ENCODE peak calls at places on chromosomes 6 and 20, in four cellular contexts. One of them, this sample, is unnamed.

GRCh38 chr6:27562027-27562410 is 89.1 kb upstream of the ZNF184 start:
- DNase-seq in right lobe of liver: no peak
- DNase-seq in gastrocnemius medialis: no peak
- DNase-seq in sigmoid colon: no peak
- DNase-seq in this sample: no peak

GRCh38 chr6:127058027-127058426 is 60.4 kb upstream of the RSPO3 start:
- DNase-seq in right lobe of liver: no peak
- DNase-seq in gastrocnemius medialis: no peak
- DNase-seq in sigmoid colon: no peak
- DNase-seq in this sample: no peak

GRCh38 chr6:149405823-149406765 is 6.0 kb downstream of the SUMO4 start:
- DNase-seq in right lobe of liver: no peak
- DNase-seq in gastrocnemius medialis: no peak
- DNase-seq in sigmoid colon: no peak
- DNase-seq in this sample: no peak

GRCh38 chr6:28606424-28607391 is 81.0 kb downstream of the GPX5 start:
- DNase-seq in right lobe of liver: no peak
- DNase-seq in gastrocnemius medialis: no peak
- DNase-seq in sigmoid colon: no peak
- DNase-seq in this sample: no peak

GRCh38 chr6:24858154-24858801 is 59.6 kb upstream of the ARMH2 start:
- DNase-seq in right lobe of liver: no peak
- DNase-seq in gastrocnemius medialis: no peak
- DNase-seq in sigmoid colon: no peak
- DNase-seq in this sample: no peak

GRCh38 chr6:146224449-146224848 is 195.6 kb downstream of the GRM1 start:
- DNase-seq in right lobe of liver: no peak
- DNase-seq in gastrocnemius medialis: no peak
- DNase-seq in sigmoid colon: no peak
- DNase-seq in this sample: no peak

GRCh38 chr20:16926626-16927025 is 178.5 kb downstream of the OTOR start:
- DNase-seq in right lobe of liver: no peak
- DNase-seq in gastrocnemius medialis: no peak
- DNase-seq in sigmoid colon: no peak
- DNase-seq in this sample: no peak

GRCh38 chr6:130560231-130560630 is 194.4 kb downstream of the TMEM200A start:
- DNase-seq in right lobe of liver: no peak
- DNase-seq in gastrocnemius medialis: no peak
- DNase-seq in sigmoid colon: no peak
- DNase-seq in this sample: no peak

GRCh38 chr20:58612021-58612700 is 38.9 kb upstream of the STX16 start:
- DNase-seq in right lobe of liver: no peak
- DNase-seq in gastrocnemius medialis: no peak
- DNase-seq in sigmoid colon: no peak
- DNase-seq in this sample: no peak

GRCh38 chr6:136341367-136341766 is 51.7 kb upstream of the BCLAF1 start:
- DNase-seq in right lobe of liver: no peak
- DNase-seq in gastrocnemius medialis: no peak
- DNase-seq in sigmoid colon: no peak
- DNase-seq in this sample: no peak

GRCh38 chr20:9498322-9498721 is 16.1 kb upstream of the LAMP5 start:
- DNase-seq in right lobe of liver: no peak
- DNase-seq in gastrocnemius medialis: no peak
- DNase-seq in sigmoid colon: no peak
- DNase-seq in this sample: no peak

GRCh38 chr6:136788069-136788902 is 4.0 kb downstream of the MAP3K5 start:
- DNase-seq in right lobe of liver: no peak
- DNase-seq in gastrocnemius medialis: no peak
- DNase-seq in sigmoid colon: no peak
- DNase-seq in this sample: no peak

GRCh38 chr20:34111057-34111711 is 859 bp downstream of the EIF2S2 start:
- DNase-seq in right lobe of liver: no peak
- DNase-seq in gastrocnemius medialis: no peak
- DNase-seq in sigmoid colon: peak; percentile 66
- DNase-seq in this sample: no peak

GRCh38 chr6:38283734-38284362 is 355.9 kb downstream of the BTBD9 start:
- DNase-seq in right lobe of liver: no peak
- DNase-seq in gastrocnemius medialis: no peak
- DNase-seq in sigmoid colon: no peak
- DNase-seq in this sample: no peak

GRCh38 chr6:34315780-34316179 is 67.0 kb upstream of the SMIM29 start:
- DNase-seq in right lobe of liver: no peak
- DNase-seq in gastrocnemius medialis: no peak
- DNase-seq in sigmoid colon: no peak
- DNase-seq in this sample: no peak

GRCh38 chr6:150391890-150392289 is 23.1 kb downstream of the IYD start:
- DNase-seq in right lobe of liver: peak; percentile 76
- DNase-seq in gastrocnemius medialis: no peak
- DNase-seq in sigmoid colon: no peak
- DNase-seq in this sample: no peak

GRCh38 chr6:166470029-166470862 is 87.5 kb upstream of the MPC1 start:
- DNase-seq in right lobe of liver: no peak
- DNase-seq in gastrocnemius medialis: no peak
- DNase-seq in sigmoid colon: no peak
- DNase-seq in this sample: no peak

GRCh38 chr6:121382467-121383121 is 48.3 kb upstream of the TBC1D32 start:
- DNase-seq in right lobe of liver: no peak
- DNase-seq in gastrocnemius medialis: no peak
- DNase-seq in sigmoid colon: no peak
- DNase-seq in this sample: no peak

GRCh38 chr20:14335122-14335521 is 2.3 kb downstream of the FLRT3 start:
- DNase-seq in right lobe of liver: no peak
- DNase-seq in gastrocnemius medialis: no peak
- DNase-seq in sigmoid colon: no peak
- DNase-seq in this sample: no peak

GRCh38 chr6:167399599-167399998 is 74.7 kb downstream of the TTLL2 start:
- DNase-seq in right lobe of liver: no peak
- DNase-seq in gastrocnemius medialis: no peak
- DNase-seq in sigmoid colon: no peak
- DNase-seq in this sample: no peak

GRCh38 chr6:31877651-31878161 is 1.1 kb downstream of the SLC44A4 start:
- DNase-seq in right lobe of liver: no peak
- DNase-seq in gastrocnemius medialis: no peak
- DNase-seq in sigmoid colon: peak; percentile 52
- DNase-seq in this sample: no peak

GRCh38 chr6:27541932-27542297 is 69.0 kb upstream of the ZNF184 start:
- DNase-seq in right lobe of liver: no peak
- DNase-seq in gastrocnemius medialis: no peak
- DNase-seq in sigmoid colon: no peak
- DNase-seq in this sample: no peak

GRCh38 chr6:119764927-119765681 is 415.5 kb upstream of the MAN1A1 start:
- DNase-seq in right lobe of liver: no peak
- DNase-seq in gastrocnemius medialis: no peak
- DNase-seq in sigmoid colon: no peak
- DNase-seq in this sample: no peak

GRCh38 chr6:139882234-139882633 is 507.8 kb upstream of the CITED2 start:
- DNase-seq in right lobe of liver: no peak
- DNase-seq in gastrocnemius medialis: no peak
- DNase-seq in sigmoid colon: no peak
- DNase-seq in this sample: no peak

DNA sequence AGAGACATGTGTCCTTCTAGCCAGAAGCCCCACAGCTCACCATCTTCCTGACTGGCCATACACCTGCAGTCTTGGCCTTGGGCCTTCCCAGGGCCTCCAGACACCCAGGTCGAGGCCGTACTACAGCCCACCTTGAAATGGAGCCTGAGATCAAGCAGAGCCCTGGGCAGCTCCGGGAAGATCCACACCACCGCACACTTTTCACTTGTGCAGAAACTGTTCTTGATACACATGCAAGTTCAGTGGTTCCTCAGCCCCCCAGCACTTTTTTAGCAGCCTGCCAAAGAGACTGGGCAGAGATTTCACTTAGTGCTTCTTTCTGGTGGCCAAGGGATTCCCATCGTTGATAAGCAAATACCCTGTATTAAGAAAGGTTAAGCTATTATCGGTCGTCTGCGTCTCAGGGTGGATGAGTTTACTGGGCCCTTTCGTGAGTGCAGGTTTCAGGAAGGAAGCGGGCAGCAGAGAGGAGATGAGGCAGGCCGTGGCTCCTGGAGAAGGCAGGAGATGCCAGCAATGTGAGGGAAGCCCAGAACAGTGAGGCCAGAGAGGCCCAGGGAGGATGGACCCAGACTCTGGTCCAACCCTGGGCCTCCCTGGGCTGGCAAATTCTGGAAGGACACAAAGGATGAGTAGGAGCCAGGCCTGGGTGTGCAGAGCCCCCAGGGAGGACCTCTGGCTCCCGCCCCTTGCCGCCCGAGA is 11.3 kb downstream of the TFEB start:
- DNase-seq in right lobe of liver: no peak
- DNase-seq in gastrocnemius medialis: no peak
- DNase-seq in sigmoid colon: no peak
- DNase-seq in this sample: no peak
- H3K4me1 ChIP-seq in right lobe of liver: no peaks in the 10 kb centered on the region
- H3K4me1 ChIP-seq in gastrocnemius medialis: peaks cover 92% of the 10 kb centered on the region
- H3K4me1 ChIP-seq in sigmoid colon: peaks cover 45% of the 10 kb centered on the region
- H3K4me1 ChIP-seq in this sample: no peaks in the 10 kb centered on the region

GRCh38 chr20:62702886-62703852 is 5.5 kb upstream of the NTSR1 start:
- DNase-seq in right lobe of liver: no peak
- DNase-seq in gastrocnemius medialis: no peak
- DNase-seq in sigmoid colon: peak; percentile 83
- DNase-seq in this sample: no peak
- TF ChIP-seq CTCF in right lobe of liver: no peak
- TF ChIP-seq CTCF in gastrocnemius medialis: no peak
- TF ChIP-seq CTCF in sigmoid colon: peak; percentile 33
- TF ChIP-seq CTCF in this sample: no peak

DNA sequence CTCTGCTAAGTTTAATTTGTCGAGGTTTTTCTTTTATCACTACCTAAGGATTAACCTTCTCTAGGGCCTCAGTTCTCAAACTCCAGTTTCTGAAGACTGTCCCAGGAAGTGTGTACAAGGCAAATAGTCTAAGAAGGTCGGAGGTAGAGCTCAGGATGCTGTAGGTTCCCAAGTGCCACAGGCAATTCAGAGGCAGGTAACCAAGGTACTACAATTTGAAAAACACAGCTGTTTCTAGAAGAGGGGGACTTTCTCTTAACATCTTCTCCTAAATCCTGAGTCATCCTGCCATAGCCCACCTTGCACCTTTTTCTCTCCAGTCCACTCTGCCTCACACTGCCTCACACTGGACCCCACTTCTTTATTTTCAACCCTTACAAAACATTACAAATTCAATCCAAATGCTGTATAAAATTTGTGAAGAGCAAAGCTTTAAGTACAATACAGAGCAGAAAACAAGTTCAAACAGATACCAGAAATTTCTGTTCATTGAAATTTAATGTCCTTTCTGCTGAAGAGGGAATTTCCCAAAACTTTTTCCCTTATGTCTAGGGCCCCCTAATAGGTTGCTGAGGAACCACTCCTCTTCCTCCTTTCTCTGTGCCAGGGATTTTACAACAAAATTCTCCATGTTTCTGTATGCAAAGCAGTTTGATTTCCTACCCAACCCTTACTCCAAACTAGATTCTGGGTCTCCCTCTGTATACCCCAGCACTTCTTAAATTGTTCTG is 43.0 kb downstream of the FRK start:
- DNase-seq in right lobe of liver: no peak
- DNase-seq in gastrocnemius medialis: no peak
- DNase-seq in sigmoid colon: no peak
- DNase-seq in this sample: no peak
- H3K27ac ChIP-seq in right lobe of liver: no peak overlapping the region
- H3K27ac ChIP-seq in gastrocnemius medialis: no peak overlapping the region
- H3K27ac ChIP-seq in sigmoid colon: no peak overlapping the region
- H3K27ac ChIP-seq in this sample: no peak overlapping the region

GRCh38 chr6:44132476-44132875 is 5.1 kb downstream of the TMEM63B start:
- DNase-seq in right lobe of liver: no peak
- DNase-seq in gastrocnemius medialis: no peak
- DNase-seq in sigmoid colon: no peak
- DNase-seq in this sample: no peak
- H3K4me1 ChIP-seq in right lobe of liver: peaks cover 14% of the 10 kb centered on the region
- H3K4me1 ChIP-seq in gastrocnemius medialis: peaks cover 22% of the 10 kb centered on the region
- H3K4me1 ChIP-seq in sigmoid colon: peaks cover 26% of the 10 kb centered on the region
- H3K4me1 ChIP-seq in this sample: peaks cover 22% of the 10 kb centered on the region

DNA sequence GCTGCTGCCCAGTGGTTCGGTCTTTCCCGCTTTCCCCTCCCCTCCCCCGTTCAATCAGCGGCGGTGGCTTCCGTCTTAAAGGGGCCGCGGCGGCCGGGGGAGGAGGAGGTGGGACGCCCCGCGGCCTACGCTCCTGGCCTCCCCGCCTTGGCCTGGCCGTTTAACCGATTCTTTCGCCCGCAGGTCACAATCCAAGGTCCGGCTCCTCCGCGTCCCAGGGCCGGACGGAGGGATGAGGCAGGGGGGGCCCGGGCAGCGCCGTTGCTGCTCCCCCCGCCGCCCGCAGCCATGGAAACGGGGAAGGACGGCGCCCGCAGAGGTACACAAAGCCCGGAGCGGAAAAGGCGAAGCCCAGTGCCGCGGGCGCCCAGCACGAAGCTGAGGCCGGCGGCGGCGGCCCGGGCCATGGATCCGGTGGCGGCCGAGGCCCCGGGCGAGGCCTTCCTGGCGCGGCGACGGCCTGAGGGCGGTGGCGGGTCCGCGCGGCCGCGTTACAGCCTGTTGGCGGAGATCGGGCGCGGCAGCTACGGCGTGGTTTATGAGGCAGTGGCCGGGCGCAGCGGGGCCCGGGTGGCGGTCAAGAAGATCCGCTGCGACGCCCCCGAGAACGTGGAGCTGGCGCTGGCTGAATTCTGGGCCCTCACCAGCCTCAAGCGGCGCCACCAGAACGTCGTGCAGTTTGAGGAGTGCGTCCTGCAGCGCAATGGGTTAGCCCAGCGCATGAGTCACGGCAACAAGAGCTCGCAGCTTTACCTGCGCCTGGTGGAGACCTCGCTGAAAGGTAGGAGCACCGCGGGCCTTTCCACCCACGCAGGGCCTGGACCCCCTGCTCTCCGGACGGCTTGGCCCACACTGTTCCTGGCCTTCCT is 1.2 kb downstream of the STK35 start:
- DNase-seq in right lobe of liver: peak; percentile 91
- DNase-seq in gastrocnemius medialis: peak; percentile 72
- DNase-seq in sigmoid colon: peak; percentile 93
- DNase-seq in this sample: peak; percentile 85
- TF ChIP-seq CTCF in right lobe of liver: peak; percentile 1
- TF ChIP-seq CTCF in gastrocnemius medialis: no peak
- TF ChIP-seq CTCF in sigmoid colon: no peak
- TF ChIP-seq CTCF in this sample: no peak

This sample was measured in right atrium auricular region.